ENCODE peak calls at places on chromosomes 12 and 14, in nine cellular contexts. W, F, X, V, P, O, A, B and C are unnamed samples.

GRCh38 chr14:76138758-76139723 is 12.7 kb upstream of the GPATCH2L start:
- DNase-seq in W (no peak), F (no peak), X (no peak), V (no peak), P (peak), O (no peak), A (no peak), B (no peak), C (no peak)

GRCh38 chr14:22877000-22877501 is 5.5 kb downstream of the LRP10 start:
- DNase-seq in W (no peak), F (no peak), X (no peak), V (no peak), P (no peak), O (no peak), A (no peak), B (no peak), C (no peak)

GRCh38 chr12:44873898-44874297 is 2.2 kb downstream of the NELL2 start:
- DNase-seq in W (no peak), F (no peak), X (no peak), V (no peak), P (no peak), O (no peak), A (no peak), B (no peak), C (no peak)

GRCh38 chr12:112214064-112214463 is 88.7 kb downstream of the TRAFD1 start:
- DNase-seq in W (no peak), F (no peak), X (no peak), V (no peak), P (no peak), O (no peak), A (no peak), B (no peak), C (no peak)

GRCh38 chr12:105069936-105070702 is 14.1 kb downstream of the ALDH1L2 start:
- DNase-seq in W (no peak), F (no peak), X (no peak), V (no peak), P (no peak), O (no peak), A (no peak), B (no peak), C (no peak)

GRCh38 chr12:105444809-105445102 is 114.3 kb downstream of the C12orf75 start:
- DNase-seq in W (no peak), F (no peak), X (no peak), V (no peak), P (no peak), O (no peak), A (no peak), B (no peak), C (no peak)

GRCh38 chr14:77590845-77591506 is 25.5 kb downstream of the SPTLC2 start:
- DNase-seq in W (no peak), F (no peak), X (no peak), V (no peak), P (no peak), O (no peak), A (no peak), B (no peak), C (peak)

GRCh38 chr14:44763356-44763755 is 198.4 kb downstream of the KLHL28 start:
- DNase-seq in W (no peak), F (no peak), X (no peak), V (no peak), P (no peak), O (no peak), A (no peak), B (no peak), C (no peak)

GRCh38 chr12:63457857-63458256 is 210.4 kb downstream of the DPY19L2 start:
- DNase-seq in W (no peak), F (no peak), X (no peak), V (no peak), P (no peak), O (no peak), A (no peak), B (no peak), C (no peak)

GRCh38 chr14:88426271-88426670 is 40.8 kb downstream of the SPATA7 start:
- DNase-seq in W (no peak), F (no peak), X (no peak), V (no peak), P (no peak), O (no peak), A (no peak), B (no peak), C (no peak)

GRCh38 chr12:103569278-103569677 is 17.8 kb upstream of the STAB2 start:
- DNase-seq in W (no peak), F (no peak), X (no peak), V (no peak), P (no peak), O (no peak), A (no peak), B (no peak), C (no peak)

GRCh38 chr12:103566398-103566797 is 20.7 kb upstream of the STAB2 start:
- DNase-seq in W (no peak), F (no peak), X (no peak), V (no peak), P (no peak), O (no peak), A (no peak), B (no peak), C (no peak)

GRCh38 chr12:103572312-103572711 is 14.8 kb upstream of the STAB2 start:
- DNase-seq in W (no peak), F (no peak), X (no peak), V (no peak), P (no peak), O (no peak), A (no peak), B (no peak), C (no peak)

GRCh38 chr12:103571286-103571685 is 15.8 kb upstream of the STAB2 start:
- DNase-seq in W (peak), F (no peak), X (no peak), V (no peak), P (peak), O (no peak), A (no peak), B (peak), C (peak)
- TF ChIP-seq CTCF in W (no peak), F (no peak), X (no peak), V (no peak), P (no peak), O (no peak), A (no peak), B (no peak), C (no peak)

GRCh38 chr12:15931590-15932053 is 20.5 kb downstream of the DERA start:
- DNase-seq in W (no peak), F (no peak), X (no peak), V (no peak), P (no peak), O (no peak), A (no peak), B (no peak), C (no peak)
- TF ChIP-seq CTCF in W (no peak), F (no peak), X (no peak), V (no peak), P (no peak), O (no peak), A (no peak), B (no peak), C (no peak)

GRCh38 chr14:105979446-105979845 is 453.1 kb downstream of the TMEM121 start:
- DNase-seq in W (no peak), F (no peak), X (no peak), V (no peak), P (no peak), O (no peak), A (no peak), B (no peak), C (no peak)

GRCh38 chr14:105971593-105972500 is 445.5 kb downstream of the TMEM121 start:
- DNase-seq in W (no peak), F (no peak), X (no peak), V (no peak), P (no peak), O (no peak), A (no peak), B (no peak), C (no peak)

GRCh38 chr14:105980224-105980623 is 453.8 kb downstream of the TMEM121 start:
- DNase-seq in W (no peak), F (no peak), X (no peak), V (no peak), P (no peak), O (no peak), A (no peak), B (no peak), C (no peak)

GRCh38 chr14:105978618-105979295 is 452.4 kb downstream of the TMEM121 start:
- DNase-seq in W (no peak), F (no peak), X (no peak), V (no peak), P (no peak), O (no peak), A (no peak), B (no peak), C (no peak)

GRCh38 chr14:105974902-105975301 is 448.5 kb downstream of the TMEM121 start:
- DNase-seq in W (peak), F (no peak), X (no peak), V (no peak), P (no peak), O (no peak), A (no peak), B (no peak), C (peak)
- TF ChIP-seq CTCF in W (no peak), F (peak), X (no peak), V (peak), P (no peak), O (peak), A (peak), B (no peak), C (peak)

GRCh38 chr14:99525699-99526080 is 44.5 kb downstream of the CCNK start:
- DNase-seq in W (no peak), F (no peak), X (no peak), V (no peak), P (no peak), O (no peak), A (no peak), B (no peak), C (no peak)

GRCh38 chr14:99524091-99524661 is 43.0 kb downstream of the CCNK start:
- DNase-seq in W (peak), F (no peak), X (no peak), V (no peak), P (no peak), O (no peak), A (no peak), B (peak), C (no peak)

GRCh38 chr14:99522934-99523660 is 41.9 kb downstream of the CCNK start:
- DNase-seq in W (peak), F (no peak), X (no peak), V (no peak), P (no peak), O (no peak), A (no peak), B (no peak), C (no peak)

GRCh38 chr14:99523661-99524050 is 42.4 kb downstream of the CCNK start:
- DNase-seq in W (no peak), F (no peak), X (no peak), V (no peak), P (no peak), O (no peak), A (no peak), B (no peak), C (no peak)

DNA sequence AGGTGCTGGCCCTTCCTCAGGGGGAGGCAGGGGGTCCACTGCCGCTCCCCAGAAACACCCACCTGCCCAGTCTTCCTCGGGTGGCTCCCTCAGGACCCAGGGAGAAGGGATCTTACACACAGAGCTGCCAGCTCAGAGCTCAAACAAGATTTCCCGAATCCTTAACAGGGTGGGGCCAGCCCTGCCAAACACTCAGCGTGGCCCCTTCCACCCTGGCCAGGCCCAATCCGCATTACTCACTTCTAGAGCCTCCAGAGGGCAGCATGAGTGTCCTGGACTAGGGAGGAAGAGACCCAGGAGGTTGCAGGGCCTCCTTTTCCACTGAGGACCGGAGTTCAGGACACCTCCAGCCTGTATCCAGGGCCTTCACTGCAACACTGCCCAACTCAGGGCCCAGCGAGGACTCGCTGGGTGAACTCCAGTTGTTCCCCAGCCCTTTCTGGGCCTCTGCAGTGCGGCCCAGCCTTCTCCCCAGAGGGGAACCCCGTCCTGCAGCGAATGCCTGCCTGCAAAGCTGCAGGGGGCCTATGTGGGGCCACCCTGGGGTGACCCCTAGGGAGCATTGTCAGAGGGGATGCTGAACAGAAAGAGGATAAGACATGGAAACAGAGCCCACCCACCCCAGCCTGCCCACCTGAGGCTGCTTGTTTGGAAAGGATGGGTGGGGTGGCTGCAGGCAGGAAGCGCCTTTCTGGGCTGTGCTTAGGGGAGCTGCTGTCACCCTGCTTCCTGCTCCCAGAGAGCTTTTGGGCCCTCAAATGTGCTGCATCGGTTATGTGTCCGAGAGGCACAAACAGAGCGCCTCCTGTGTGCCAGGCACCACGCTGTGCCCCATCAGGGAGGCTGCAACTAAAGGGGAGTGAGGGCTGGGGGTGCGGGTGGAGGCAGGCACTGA is 43.8 kb downstream of the CCNK start:
- DNase-seq in W (peak), F (no peak), X (no peak), V (no peak), P (no peak), O (no peak), A (no peak), B (peak), C (peak)
- TF ChIP-seq CTCF in W (no peak), F (peak), X (peak), V (no peak), P (no peak), O (no peak), A (peak), B (no peak), C (no peak)